ENCODE peak calls at places on chromosomes 5 and 9, in nine cellular contexts. V, X, G, J, N, B, L, Y and D are unnamed samples.

GRCh38 chr5:109743770-109744212 is 54.1 kb downstream of the MAN2A1 start:
- DNase-seq in V (peak; percentile 96), X (no peak), N (peak; percentile 89), L (peak; percentile 6), B (peak; percentile 54), Y (no peak), J (no peak), G (no peak), D (no peak)

GRCh38 chr9:114278881-114279570 is 43.9 kb upstream of the ORM1 start:
- DNase-seq in X (no peak), L (peak; percentile 91), Y (no peak), V (peak; percentile 65), N (peak; percentile 92), G (peak; percentile 28), B (no peak), J (peak; percentile 13), D (no peak)

GRCh38 chr5:74384851-74385250 is 255.7 kb downstream of the ENC1 start:
- DNase-seq in Y (no peak), V (no peak), J (no peak), L (no peak), X (peak; percentile 45), B (no peak), N (peak; percentile 47), G (no peak), D (peak; percentile 36)

GRCh38 chr5:72949481-72949880 is 6.4 kb upstream of the FCHO2 start:
- DNase-seq in V (peak; percentile 33), X (no peak), B (no peak), J (no peak), N (peak; percentile 14), Y (no peak), G (no peak), L (no peak), D (no peak)

GRCh38 chr9:121767176-121767769 is 115.8 kb downstream of the DAB2IP start:
- DNase-seq in J (no peak), X (no peak), N (no peak), G (no peak), Y (no peak), V (no peak), L (no peak), B (no peak), D (no peak)

GRCh38 chr9:121690316-121690715 is 38.9 kb downstream of the DAB2IP start:
- DNase-seq in N (peak; percentile 63), Y (no peak), V (no peak), G (no peak), X (no peak), B (no peak), J (no peak), L (peak; percentile 28), D (no peak)

GRCh38 chr5:72163349-72163983 is 56.2 kb downstream of the MAP1B start:
- DNase-seq in G (no peak), X (no peak), Y (no peak), J (no peak), N (peak; percentile 24), B (no peak), V (no peak), L (no peak), D (no peak)

GRCh38 chr9:128271112-128271511 is 4.7 kb downstream of the GOLGA2 start:
- DNase-seq in L (no peak), J (no peak), Y (no peak), N (no peak), X (no peak), V (no peak), B (no peak), G (no peak), D (no peak)

GRCh38 chr5:57246426-57246825 is 72.6 kb downstream of the GPBP1 start:
- DNase-seq in B (no peak), L (no peak), G (no peak), X (no peak), N (no peak), J (no peak), V (no peak), Y (no peak), D (no peak)

GRCh38 chr9:78552802-78553201 is 255.9 kb downstream of the PSAT1 start:
- DNase-seq in G (no peak), Y (no peak), B (peak; percentile 99), J (no peak), L (peak; percentile 31), N (no peak), V (peak; percentile 62), X (no peak), D (no peak)

GRCh38 chr9:107628444-107628843 is 138.9 kb upstream of the KLF4 start:
- DNase-seq in N (no peak), Y (no peak), V (no peak), L (no peak), G (no peak), B (no peak), J (no peak), X (no peak), D (no peak)

GRCh38 chr5:40842351-40842750 is 1.2 kb downstream of the CARD6 start:
- DNase-seq in G (no peak), Y (no peak), L (no peak), N (peak; percentile 63), B (no peak), J (no peak), V (peak; percentile 74), X (no peak), D (no peak)

GRCh38 chr9:126569036-126569435 is 44.7 kb upstream of the LMX1B start:
- DNase-seq in B (peak; percentile 49), G (no peak), X (no peak), N (peak; percentile 64), V (no peak), J (no peak), L (peak; percentile 30), Y (no peak), D (no peak)

GRCh38 chr5:93378073-93378472 is 202.9 kb downstream of the NR2F1-AS1 start:
- DNase-seq in Y (no peak), G (peak; percentile 30), X (peak; percentile 8), L (no peak), B (no peak), J (peak; percentile 67), N (peak; percentile 83), V (peak; percentile 86), D (peak; percentile 69)

GRCh38 chr9:12230708-12231107 is 462.5 kb upstream of the TYRP1 start:
- DNase-seq in Y (no peak), J (no peak), G (no peak), B (no peak), X (no peak), V (no peak), N (no peak), L (no peak), D (no peak)

GRCh38 chr9:859251-859650 is 17.8 kb downstream of the DMRT1 start:
- DNase-seq in B (no peak), X (no peak), G (no peak), J (no peak), N (no peak), L (no peak), V (no peak), Y (no peak), D (no peak)

GRCh38 chr5:123105882-123106281 is 16.8 kb downstream of the PRDM6 start:
- DNase-seq in N (no peak), X (no peak), G (no peak), B (no peak), V (no peak), J (no peak), Y (no peak), L (no peak), D (peak; percentile 51)

GRCh38 chr9:131960311-131960710 is 119.4 kb downstream of the MED27 start:
- DNase-seq in N (peak; percentile 28), X (no peak), G (no peak), B (no peak), L (peak; percentile 33), V (peak; percentile 55), J (no peak), Y (no peak), D (no peak)

GRCh38 chr5:72392326-72392733 is 72.2 kb downstream of the PTCD2 start:
- DNase-seq in J (no peak), X (no peak), G (no peak), B (no peak), Y (no peak), L (no peak), N (peak; percentile 79), V (peak; percentile 60), D (no peak)

GRCh38 chr5:155189981-155190380 is 176.4 kb downstream of the KIF4B start:
- DNase-seq in G (peak; percentile 49), V (no peak), J (peak; percentile 74), Y (no peak), L (no peak), N (peak; percentile 3), X (peak; percentile 15), B (peak; percentile 11), D (no peak)

GRCh38 chr9:92618633-92619225 is 51.2 kb downstream of the IPPK start:
- DNase-seq in V (no peak), L (no peak), N (no peak), G (no peak), Y (no peak), J (no peak), X (no peak), B (no peak), D (no peak)

GRCh38 chr9:133826289-133827085 is 88.3 kb upstream of the SARDH start:
- DNase-seq in J (no peak), N (no peak), V (no peak), B (no peak), G (no peak), Y (no peak), L (no peak), X (no peak), D (peak; percentile 90)

GRCh38 chr9:91180930-91181268 is 180.8 kb downstream of the AUH start:
- DNase-seq in V (no peak), Y (no peak), G (no peak), L (no peak), N (no peak), B (no peak), X (no peak), J (no peak), D (no peak)

GRCh38 chr9:124718928-124719327 is 52.2 kb downstream of the NR6A1 start:
- DNase-seq in Y (no peak), G (no peak), V (no peak), B (no peak), N (no peak), X (no peak), J (no peak), L (no peak), D (no peak)

GRCh38 chr9:37466037-37466709 is 923 bp upstream of the ZBTB5 start:
- DNase-seq in X (peak; percentile 84), G (peak; percentile 47), N (peak; percentile 92), V (peak; percentile 79), J (no peak), B (peak; percentile 68), L (no peak), Y (peak; percentile 14), D (peak; percentile 90)

GRCh38 chr5:61916621-61917620 is 389.1 kb upstream of the KIF2A start:
- DNase-seq in Y (no peak), X (no peak), V (peak; percentile 36), L (peak; percentile 66), N (peak; percentile 40), J (no peak), G (no peak), B (no peak), D (no peak)

GRCh38 chr5:14226992-14227391 is 83.8 kb downstream of the TRIO start:
- DNase-seq in L (no peak), X (no peak), N (no peak), J (no peak), V (no peak), B (no peak), G (no peak), Y (no peak), D (no peak)

GRCh38 chr9:92961627-92962302 is 14.4 kb downstream of the FGD3 start:
- DNase-seq in N (peak; percentile 12), L (no peak), G (no peak), X (no peak), V (no peak), B (no peak), Y (no peak), J (no peak), D (no peak)

GRCh38 chr5:178227138-178227659 is 5.4 kb downstream of the PHYKPL start:
- DNase-seq in N (no peak), L (no peak), Y (no peak), J (no peak), B (no peak), X (no peak), G (no peak), V (peak; percentile 89), D (no peak)

GRCh38 chr5:176994460-176995121 is 12.0 kb downstream of the UIMC1 start:
- DNase-seq in Y (no peak), B (no peak), V (peak; percentile 90), L (peak; percentile 74), J (no peak), N (peak; percentile 22), X (no peak), G (no peak), D (peak; percentile 68)

GRCh38 chr5:9715891-9716335 is 85.8 kb upstream of the TAS2R1 start:
- DNase-seq in N (peak; percentile 81), L (no peak), V (peak; percentile 69), X (no peak), B (no peak), J (no peak), Y (no peak), G (no peak), D (no peak)